ENCODE peak calls at places on chromosomes 16 and 17, in seven cellular contexts. L is stimulated activated CD4-positive, alpha-beta T cell treated with anti-CD3 and anti-CD28 coated beads, TNF-alpha, amount 100 ng/mL, for 24 hours; W is putamen; Z is NCI-H2081; R is NAMALWA; D is AG04450; O is hippocampal formation. A is an unnamed sample.

GRCh38 chr16:67865318-67865717 is 7.5 kb upstream of the EDC4 start:
- DNase-seq in L (no peak), Z (no peak), R (peak), W (no peak), O (no peak), D (no peak), A (peak)

GRCh38 chr17:61235001-61235820 is 164.4 kb upstream of the TBX2 start:
- DNase-seq in W (no peak), D (no peak), Z (no peak), O (no peak), L (no peak), R (no peak), A (no peak)

GRCh38 chr16:60811051-60811608 is 1225.1 kb downstream of the CDH8 start:
- DNase-seq in D (no peak), L (no peak), W (no peak), Z (no peak), R (no peak), O (no peak), A (no peak)

GRCh38 chr17:296382-296781 is 56.2 kb downstream of the RPH3AL start:
- DNase-seq in L (no peak), D (no peak), W (no peak), R (no peak), Z (no peak), O (no peak), A (no peak)

GRCh38 chr16:81491522-81492188 is 47.0 kb downstream of the CMIP start:
- DNase-seq in R (no peak), D (no peak), L (no peak), Z (no peak), O (no peak), W (no peak), A (peak)

GRCh38 chr17:37541880-37542675 is 52.4 kb downstream of the DUSP14 start:
- DNase-seq in R (no peak), W (no peak), L (no peak), O (no peak), D (no peak), Z (no peak), A (peak)

GRCh38 chr17:66647391-66647983 is 187.4 kb upstream of the CACNG5 start:
- DNase-seq in W (no peak), L (no peak), O (no peak), R (no peak), Z (no peak), D (no peak), A (no peak)

GRCh38 chr17:77893144-77894044 is 65.1 kb upstream of the TNRC6C start:
- DNase-seq in O (no peak), W (no peak), Z (no peak), D (no peak), R (peak), L (no peak), A (no peak)